ENCODE peak calls at places on chromosomes 1 and 21, in ten cellular contexts. A is heart left ventricle; Y is IMR-90; G is cardiac fibroblast; M is AG04450; Q is CD8-positive, alpha-beta T cell; T is upper lobe of right lung; O is thoracic aorta; B is mammary epithelial cell; J is HCT116. E is an unnamed sample.

GRCh38 chr1:56056438-56057312 is 522.7 kb downstream of the PLPP3 start:
- DNase-seq in T (no peak), B (peak; percentile 51), Q (no peak), O (no peak), Y (peak; percentile 60), J (no peak), G (peak; percentile 58), M (no peak), A (no peak), E (no peak)

GRCh38 chr1:153483776-153484175 is 23.3 kb upstream of the S100A7 start:
- DNase-seq in G (no peak), J (no peak), Q (no peak), T (no peak), B (no peak), M (no peak), Y (no peak), A (no peak), O (no peak), E (no peak)

GRCh38 chr1:179881642-179882252 is 338 bp upstream of the TOR1AIP1 start:
- DNase-seq in J (peak; percentile 55), T (no peak), B (no peak), G (no peak), Q (no peak), M (peak; percentile 85), A (no peak), Y (peak; percentile 92), O (peak; percentile 74), E (no peak)

GRCh38 chr1:153616144-153616884 is at the start of gene S100A14:
- DNase-seq in Q (peak; percentile 18), A (no peak), M (no peak), G (no peak), O (no peak), T (peak; percentile 92), J (peak; percentile 59), Y (no peak), B (peak; percentile 93), E (no peak)

GRCh38 chr1:6302568-6302967 is 41.7 kb upstream of the GPR153 start:
- DNase-seq in B (peak; percentile 84), G (no peak), Q (no peak), Y (no peak), O (no peak), A (no peak), T (no peak), J (no peak), M (no peak), E (no peak)

GRCh38 chr1:64469121-64469520 is 808 bp upstream of the CACHD1 start:
- DNase-seq in J (no peak), B (peak; percentile 8), Q (no peak), T (no peak), O (no peak), M (no peak), A (no peak), G (no peak), Y (no peak), E (no peak)

GRCh38 chr1:230366504-230366915 is 59.6 kb downstream of the PGBD5 start:
- DNase-seq in M (no peak), J (no peak), Q (no peak), A (no peak), T (no peak), O (no peak), Y (no peak), G (no peak), B (no peak), E (no peak)

GRCh38 chr1:98429851-98430496 is 231.5 kb upstream of the SNX7 start:
- DNase-seq in Q (no peak), B (no peak), M (no peak), J (no peak), Y (no peak), A (no peak), O (no peak), T (peak; percentile 54), G (no peak), E (no peak)

GRCh38 chr1:30648408-30649000 is 74.9 kb downstream of the MATN1 start:
- DNase-seq in A (no peak), Q (no peak), Y (no peak), J (no peak), T (no peak), G (no peak), O (no peak), M (no peak), B (peak; percentile 25), E (no peak)

GRCh38 chr1:18963968-18964367 is 7.5 kb upstream of the IFFO2 start:
- DNase-seq in Y (no peak), A (no peak), O (no peak), J (no peak), Q (no peak), M (no peak), B (no peak), G (no peak), T (peak; percentile 30), E (no peak)

DNA sequence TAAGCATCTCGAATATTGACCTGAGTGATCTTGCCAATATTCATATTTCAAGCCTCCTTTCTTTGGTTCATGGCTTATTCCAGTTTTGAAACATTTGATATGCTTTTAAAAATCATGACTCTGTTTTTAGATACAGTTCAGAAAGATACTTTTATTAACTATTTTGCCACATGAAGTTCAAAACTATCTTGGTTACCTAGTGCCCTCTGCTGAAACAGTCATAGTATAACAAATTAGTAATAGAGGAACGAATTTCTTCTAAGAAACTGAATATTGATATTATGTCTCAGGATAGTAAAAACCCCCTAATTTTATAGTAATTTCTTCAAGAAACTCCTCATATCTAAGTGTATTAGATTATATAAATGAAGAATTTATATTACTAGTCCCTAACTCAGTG is 52.6 kb upstream of the RC3H1 start:
- DNase-seq in J (no peak), M (peak; percentile 2), Q (no peak), T (no peak), A (no peak), O (no peak), B (no peak), Y (peak; percentile 55), G (peak; percentile 60), E (no peak)
- TF ChIP-seq CTCF in J (peak; percentile 57), M (peak; percentile 60), Q (peak; percentile 22), T (peak; percentile 33), A (peak; percentile 62), O (no peak), B (peak; percentile 42), Y (peak; percentile 64), G (peak; percentile 30), E (peak; percentile 8)

DNA sequence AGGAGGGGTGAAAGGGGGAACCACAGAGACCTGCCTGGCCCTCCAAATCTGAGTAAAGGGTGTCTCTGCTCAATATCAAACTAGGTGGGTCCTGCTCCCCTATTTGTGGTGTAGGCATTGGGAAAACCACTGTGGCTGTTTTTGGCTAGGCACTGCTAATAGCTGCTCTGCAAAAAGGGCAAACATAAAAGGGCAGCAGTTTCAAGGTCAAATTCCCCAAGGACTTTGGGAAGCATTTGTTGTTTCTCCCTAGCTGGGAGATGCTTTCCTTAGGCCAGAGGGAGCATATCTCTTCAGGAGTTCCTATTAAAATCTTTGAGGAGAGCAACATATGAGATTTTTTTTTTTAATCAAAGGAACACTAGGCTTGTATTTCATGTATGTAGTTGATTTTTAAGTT is 2.4 kb downstream of the C1orf162 start:
- DNase-seq in O (no peak), B (no peak), T (no peak), J (no peak), Y (no peak), Q (no peak), G (no peak), M (no peak), A (no peak), E (no peak)
- H3K4me3 ChIP-seq in O (peak overlapping the region; percentile 21), B (no peak overlapping the region), T (peak overlapping the region; percentile 38), J (no peak overlapping the region), Y (no peak overlapping the region), Q (peak overlapping the region; percentile 59), G (no peak overlapping the region), M (no peak overlapping the region), A (no peak overlapping the region), E (no peak overlapping the region)

DNA sequence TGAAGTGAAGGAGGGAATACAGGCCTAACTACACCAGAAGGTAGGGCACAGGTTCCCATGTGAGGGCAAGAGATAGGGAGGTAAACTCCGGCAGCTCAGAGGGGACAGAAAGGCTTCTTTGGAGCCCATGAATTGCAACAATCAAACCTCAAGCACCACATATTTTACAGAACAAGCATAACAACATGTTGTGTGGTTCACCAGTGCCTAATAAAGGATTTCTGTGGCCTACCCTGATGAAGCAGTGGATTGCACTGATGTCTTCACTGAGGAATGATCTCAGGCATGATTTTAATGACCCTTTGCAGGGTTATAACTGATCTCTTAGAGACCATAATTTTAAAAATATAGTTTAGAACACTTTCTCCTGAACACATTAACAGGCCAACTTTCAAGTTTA is 77.4 kb downstream of the RUNX1 start:
- DNase-seq in Q (no peak), M (no peak), A (no peak), O (no peak), G (no peak), T (no peak), B (no peak), J (no peak), Y (no peak), E (no peak)
- TF ChIP-seq CTCF in Q (no peak), M (no peak), A (no peak), O (no peak), G (no peak), T (no peak), B (no peak), J (no peak), Y (no peak), E (no peak)

GRCh38 chr21:36260030-36260787 is 59.8 kb upstream of the MORC3 start:
- DNase-seq in J (peak; percentile 24), A (no peak), Q (peak; percentile 48), B (peak; percentile 51), M (peak; percentile 36), O (no peak), G (peak; percentile 80), Y (peak; percentile 73), T (no peak), E (no peak)
- H3K4me3 ChIP-seq in J (peak overlapping the region; percentile 30), A (peak overlapping the region; percentile 63), Q (peak overlapping the region; percentile 53), B (peak overlapping the region; percentile 57), M (peak overlapping the region; percentile 60), O (peak overlapping the region; percentile 75), G (peak overlapping the region; percentile 27), Y (peak overlapping the region; percentile 93), T (peak overlapping the region; percentile 53), E (peak overlapping the region; percentile 13)

DNA sequence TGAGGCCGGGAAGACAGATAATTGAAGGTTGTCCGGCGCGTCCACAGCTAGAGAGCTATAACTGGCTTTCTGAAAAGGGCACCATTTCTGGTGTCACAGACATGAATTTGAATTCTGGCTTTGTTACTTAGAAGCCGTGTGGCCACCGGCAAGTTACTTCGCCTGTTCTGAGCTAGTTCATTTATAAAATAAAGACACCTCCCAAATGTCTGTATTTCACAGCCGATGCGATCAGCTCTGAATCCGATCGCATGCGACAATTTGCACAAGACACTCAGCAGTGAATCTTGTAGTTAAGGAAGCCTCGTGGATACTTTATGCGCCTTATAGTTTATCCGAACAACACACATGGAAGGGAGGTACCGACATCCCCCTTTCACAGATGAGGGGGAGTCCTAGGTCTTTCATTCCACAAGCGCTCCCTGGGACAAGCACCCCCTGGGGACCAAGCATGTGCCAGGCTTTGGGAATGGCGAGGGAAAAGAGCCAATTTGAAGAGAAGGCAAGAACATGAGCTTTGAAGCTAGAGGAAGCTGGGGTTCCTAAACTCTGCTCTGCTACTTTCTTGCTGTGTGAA is 4.0 kb downstream of the ID3 start:
- DNase-seq in O (no peak), J (no peak), Q (no peak), Y (peak; percentile 68), G (peak; percentile 72), T (no peak), M (no peak), A (no peak), B (no peak), E (no peak)
- TF ChIP-seq CTCF in O (no peak), J (no peak), Q (no peak), Y (peak; percentile 10), G (no peak), T (no peak), M (no peak), A (no peak), B (no peak), E (no peak)

E was measured in GM12864.